ENCODE peak calls at places on chromosome 17, in eight cellular contexts. One of them, this sample, is unnamed.

GRCh38 chr17:48612854-48613691 is 2.0 kb downstream of the HOXB8 start:
- DNase-seq in CD8-positive, alpha-beta memory T cell: no peak
- DNase-seq in hepatocyte: peak
- DNase-seq in iPS DF 6.9: no peak
- DNase-seq in body of pancreas: no peak
- DNase-seq in psoas muscle: no peak
- DNase-seq in tibial artery: no peak
- DNase-seq in heart right ventricle: no peak
- DNase-seq in this sample: peak

GRCh38 chr17:81652901-81653771 is 3.2 kb downstream of the PDE6G start:
- DNase-seq in heart right ventricle: no peak
- DNase-seq in psoas muscle: no peak
- DNase-seq in iPS DF 6.9: no peak
- DNase-seq in body of pancreas: no peak
- DNase-seq in CD8-positive, alpha-beta memory T cell: peak
- DNase-seq in hepatocyte: no peak
- DNase-seq in tibial artery: no peak
- DNase-seq in this sample: no peak

GRCh38 chr17:49518346-49519078 is 23.4 kb downstream of the NGFR start:
- DNase-seq in body of pancreas: no peak
- DNase-seq in CD8-positive, alpha-beta memory T cell: no peak
- DNase-seq in psoas muscle: no peak
- DNase-seq in heart right ventricle: no peak
- DNase-seq in hepatocyte: no peak
- DNase-seq in tibial artery: no peak
- DNase-seq in iPS DF 6.9: no peak
- DNase-seq in this sample: no peak

GRCh38 chr17:29241015-29241963 is 5.4 kb upstream of the CRYBA1 start:
- DNase-seq in heart right ventricle: no peak
- DNase-seq in psoas muscle: peak
- DNase-seq in hepatocyte: peak
- DNase-seq in CD8-positive, alpha-beta memory T cell: no peak
- DNase-seq in iPS DF 6.9: peak
- DNase-seq in tibial artery: peak
- DNase-seq in body of pancreas: peak
- DNase-seq in this sample: no peak

GRCh38 chr17:50556803-50557202 is 3.7 kb upstream of the CACNA1G start:
- DNase-seq in hepatocyte: no peak
- DNase-seq in heart right ventricle: peak
- DNase-seq in CD8-positive, alpha-beta memory T cell: no peak
- DNase-seq in psoas muscle: peak
- DNase-seq in body of pancreas: no peak
- DNase-seq in iPS DF 6.9: no peak
- DNase-seq in tibial artery: no peak
- DNase-seq in this sample: no peak

GRCh38 chr17:51322390-51323029 is 62.2 kb downstream of the UTP18 start:
- DNase-seq in tibial artery: no peak
- DNase-seq in CD8-positive, alpha-beta memory T cell: no peak
- DNase-seq in psoas muscle: no peak
- DNase-seq in heart right ventricle: no peak
- DNase-seq in hepatocyte: peak
- DNase-seq in body of pancreas: no peak
- DNase-seq in iPS DF 6.9: peak
- DNase-seq in this sample: no peak

GRCh38 chr17:12647023-12647422 is 18.7 kb upstream of the MYOCD start:
- DNase-seq in hepatocyte: no peak
- DNase-seq in tibial artery: no peak
- DNase-seq in CD8-positive, alpha-beta memory T cell: no peak
- DNase-seq in heart right ventricle: no peak
- DNase-seq in iPS DF 6.9: no peak
- DNase-seq in psoas muscle: no peak
- DNase-seq in body of pancreas: no peak
- DNase-seq in this sample: no peak

GRCh38 chr17:64687959-64688358 is 25.9 kb upstream of the SMURF2 start:
- DNase-seq in tibial artery: no peak
- DNase-seq in iPS DF 6.9: no peak
- DNase-seq in hepatocyte: no peak
- DNase-seq in body of pancreas: no peak
- DNase-seq in CD8-positive, alpha-beta memory T cell: no peak
- DNase-seq in heart right ventricle: no peak
- DNase-seq in psoas muscle: no peak
- DNase-seq in this sample: no peak

GRCh38 chr17:44850025-44850424 is 2.3 kb downstream of the HIGD1B start:
- DNase-seq in hepatocyte: no peak
- DNase-seq in psoas muscle: no peak
- DNase-seq in tibial artery: no peak
- DNase-seq in CD8-positive, alpha-beta memory T cell: no peak
- DNase-seq in body of pancreas: no peak
- DNase-seq in heart right ventricle: no peak
- DNase-seq in iPS DF 6.9: no peak
- DNase-seq in this sample: no peak

GRCh38 chr17:45248132-45248936 is 13.6 kb downstream of the SPATA32 start:
- DNase-seq in psoas muscle: no peak
- DNase-seq in iPS DF 6.9: no peak
- DNase-seq in heart right ventricle: no peak
- DNase-seq in CD8-positive, alpha-beta memory T cell: peak
- DNase-seq in body of pancreas: peak
- DNase-seq in hepatocyte: peak
- DNase-seq in tibial artery: no peak
- DNase-seq in this sample: peak

GRCh38 chr17:17741346-17742023 is 60.2 kb downstream of the RAI1 start:
- DNase-seq in tibial artery: no peak
- DNase-seq in iPS DF 6.9: no peak
- DNase-seq in CD8-positive, alpha-beta memory T cell: no peak
- DNase-seq in body of pancreas: no peak
- DNase-seq in hepatocyte: peak
- DNase-seq in heart right ventricle: no peak
- DNase-seq in psoas muscle: no peak
- DNase-seq in this sample: no peak

GRCh38 chr17:82330322-82331239 is 3.0 kb downstream of the SECTM1 start:
- DNase-seq in body of pancreas: no peak
- DNase-seq in iPS DF 6.9: no peak
- DNase-seq in CD8-positive, alpha-beta memory T cell: no peak
- DNase-seq in tibial artery: no peak
- DNase-seq in heart right ventricle: no peak
- DNase-seq in hepatocyte: peak
- DNase-seq in psoas muscle: peak
- DNase-seq in this sample: no peak

DNA sequence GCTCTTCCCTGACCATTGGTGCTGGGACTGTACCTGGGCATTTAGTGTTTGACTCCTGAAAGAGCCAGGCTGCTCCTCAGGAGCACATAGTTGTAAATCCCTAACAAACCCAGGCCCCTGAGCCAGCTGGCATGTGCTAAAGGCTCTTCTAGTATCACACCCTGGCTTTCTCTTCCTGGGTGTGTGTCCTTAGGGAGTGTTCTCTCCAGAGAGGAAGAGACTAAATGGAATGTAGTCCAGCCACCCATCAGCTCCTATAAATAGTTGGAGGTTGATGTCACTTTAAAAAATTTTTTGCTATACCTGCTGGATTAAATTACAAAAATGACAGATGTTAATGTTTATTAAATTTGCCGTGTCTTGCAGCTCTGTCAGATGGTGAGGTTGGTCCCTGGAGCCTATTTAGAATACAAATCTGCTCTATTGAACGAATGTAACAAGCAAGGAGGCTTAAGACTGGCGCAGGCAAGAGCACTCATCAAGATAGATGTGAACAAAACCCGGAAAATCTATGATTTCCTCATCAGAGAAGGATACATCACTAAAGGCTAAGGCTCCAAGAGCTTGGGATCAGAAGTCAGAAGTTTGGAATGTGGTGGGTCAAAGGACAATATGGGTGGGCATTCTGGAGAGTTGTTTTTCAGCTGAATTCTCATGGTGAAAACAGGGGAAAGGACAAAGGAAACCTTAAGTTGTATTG is 13.1 kb upstream of the DUSP14 start:
- DNase-seq in CD8-positive, alpha-beta memory T cell: no peak
- DNase-seq in hepatocyte: peak
- DNase-seq in iPS DF 6.9: no peak
- DNase-seq in psoas muscle: no peak
- DNase-seq in body of pancreas: no peak
- DNase-seq in heart right ventricle: peak
- DNase-seq in tibial artery: no peak
- DNase-seq in this sample: no peak
- H3K27ac ChIP-seq in CD8-positive, alpha-beta memory T cell: no peak
- H3K27ac ChIP-seq in hepatocyte: peak
- H3K27ac ChIP-seq in iPS DF 6.9: no peak
- H3K27ac ChIP-seq in psoas muscle: peak
- H3K27ac ChIP-seq in body of pancreas: no peak
- H3K27ac ChIP-seq in heart right ventricle: peak
- H3K27ac ChIP-seq in tibial artery: no peak
- H3K27ac ChIP-seq in this sample: no peak

GRCh38 chr17:8053600-8053999 is 14.7 kb downstream of the ALOX15B start:
- DNase-seq in iPS DF 6.9: no peak
- DNase-seq in body of pancreas: no peak
- DNase-seq in CD8-positive, alpha-beta memory T cell: no peak
- DNase-seq in hepatocyte: no peak
- DNase-seq in psoas muscle: no peak
- DNase-seq in heart right ventricle: no peak
- DNase-seq in tibial artery: no peak
- DNase-seq in this sample: no peak
- H3K27ac ChIP-seq in iPS DF 6.9: no peak
- H3K27ac ChIP-seq in body of pancreas: no peak
- H3K27ac ChIP-seq in CD8-positive, alpha-beta memory T cell: no peak
- H3K27ac ChIP-seq in hepatocyte: no peak
- H3K27ac ChIP-seq in psoas muscle: no peak
- H3K27ac ChIP-seq in heart right ventricle: no peak
- H3K27ac ChIP-seq in tibial artery: no peak
- H3K27ac ChIP-seq in this sample: no peak

DNA sequence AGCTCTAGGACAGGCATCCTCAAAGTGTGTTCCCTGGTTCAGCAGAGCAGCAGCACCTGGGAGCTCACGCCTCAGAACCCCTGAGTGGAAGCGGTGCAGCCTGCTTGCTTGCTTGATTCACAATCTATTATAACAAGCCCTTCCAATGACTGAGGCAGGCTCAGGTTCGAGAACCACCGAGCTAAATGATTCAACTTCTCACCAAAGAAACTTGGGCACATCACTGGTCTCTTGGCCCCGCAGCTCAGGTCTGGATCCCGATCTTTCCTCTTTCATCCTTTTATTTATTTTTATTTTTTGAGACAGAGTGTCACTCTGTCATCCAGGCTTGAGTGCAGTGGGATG is 24.5 kb downstream of the CLUH start:
- DNase-seq in psoas muscle: no peak
- DNase-seq in body of pancreas: no peak
- DNase-seq in iPS DF 6.9: no peak
- DNase-seq in hepatocyte: no peak
- DNase-seq in tibial artery: no peak
- DNase-seq in CD8-positive, alpha-beta memory T cell: no peak
- DNase-seq in heart right ventricle: no peak
- DNase-seq in this sample: no peak
- H3K27ac ChIP-seq in psoas muscle: peak
- H3K27ac ChIP-seq in body of pancreas: no peak
- H3K27ac ChIP-seq in iPS DF 6.9: no peak
- H3K27ac ChIP-seq in hepatocyte: peak
- H3K27ac ChIP-seq in tibial artery: peak
- H3K27ac ChIP-seq in CD8-positive, alpha-beta memory T cell: no peak
- H3K27ac ChIP-seq in heart right ventricle: peak
- H3K27ac ChIP-seq in this sample: no peak

GRCh38 chr17:72191901-72192300 is 71.1 kb downstream of the SOX9 start:
- DNase-seq in tibial artery: peak
- DNase-seq in psoas muscle: peak
- DNase-seq in hepatocyte: no peak
- DNase-seq in body of pancreas: no peak
- DNase-seq in heart right ventricle: peak
- DNase-seq in iPS DF 6.9: no peak
- DNase-seq in CD8-positive, alpha-beta memory T cell: no peak
- DNase-seq in this sample: no peak
- H3K27ac ChIP-seq in tibial artery: no peak
- H3K27ac ChIP-seq in psoas muscle: no peak
- H3K27ac ChIP-seq in hepatocyte: peak
- H3K27ac ChIP-seq in body of pancreas: no peak
- H3K27ac ChIP-seq in heart right ventricle: peak
- H3K27ac ChIP-seq in iPS DF 6.9: no peak
- H3K27ac ChIP-seq in CD8-positive, alpha-beta memory T cell: no peak
- H3K27ac ChIP-seq in this sample: no peak

GRCh38 chr17:4188076-4188475 is 45.1 kb downstream of the CYB5D2 start:
- DNase-seq in tibial artery: no peak
- DNase-seq in iPS DF 6.9: no peak
- DNase-seq in hepatocyte: no peak
- DNase-seq in psoas muscle: no peak
- DNase-seq in body of pancreas: no peak
- DNase-seq in heart right ventricle: no peak
- DNase-seq in CD8-positive, alpha-beta memory T cell: no peak
- DNase-seq in this sample: no peak
- H3K27ac ChIP-seq in tibial artery: peak
- H3K27ac ChIP-seq in iPS DF 6.9: no peak
- H3K27ac ChIP-seq in hepatocyte: no peak
- H3K27ac ChIP-seq in psoas muscle: no peak
- H3K27ac ChIP-seq in body of pancreas: no peak
- H3K27ac ChIP-seq in heart right ventricle: no peak
- H3K27ac ChIP-seq in CD8-positive, alpha-beta memory T cell: no peak
- H3K27ac ChIP-seq in this sample: no peak

This sample was measured in effector memory CD4-positive, alpha-beta T cell.